ENCODE peak calls at places on chromosomes 1 and 21, in five cellular contexts. I is suprapubic skin, E is left ventricle myocardium inferior, B is occipital lobe, G is left cardiac atrium. H is an unnamed sample.

GRCh38 chr1:49026230-49026811 is 249.6 kb upstream of the BEND5 start:
- DNase-seq in B (no peak), I (no peak), E (no peak), G (no peak), H (no peak)

GRCh38 chr1:226541631-226542622 is 6.6 kb upstream of the STUM start:
- DNase-seq in G (peak), B (no peak), I (no peak), E (peak), H (peak)

GRCh38 chr1:160579216-160579701 is at the start of gene CD84:
- DNase-seq in I (no peak), E (no peak), G (no peak), B (no peak), H (no peak)

GRCh38 chr1:162889989-162890388 is 29.0 kb upstream of the CCDC190 start:
- DNase-seq in E (no peak), I (no peak), B (no peak), G (no peak), H (no peak)

GRCh38 chr1:12202577-12202976 is 27.3 kb upstream of the VPS13D start:
- DNase-seq in I (no peak), E (no peak), B (no peak), G (no peak), H (no peak)

GRCh38 chr21:35933466-35933865 is 126.9 kb downstream of the SETD4 start:
- DNase-seq in I (no peak), G (peak), E (peak), B (no peak), H (no peak)

GRCh38 chr1:110035236-110035752 is 870 bp downstream of the STRIP1 start:
- DNase-seq in B (no peak), E (no peak), G (no peak), I (no peak), H (no peak)

GRCh38 chr1:113980120-113980519 is 846 bp downstream of the OLFML3 start:
- DNase-seq in E (peak), B (no peak), I (no peak), G (peak), H (no peak)

GRCh38 chr1:231494439-231495110 is 33.9 kb upstream of the TSNAX start:
- DNase-seq in B (no peak), I (no peak), G (no peak), E (no peak), H (no peak)

GRCh38 chr1:91851130-91852010 is 34.6 kb downstream of the TGFBR3 start:
- DNase-seq in G (peak), I (peak), B (peak), E (peak), H (peak)

H was measured in mesenteric fat pad.